ENCODE peak calls at places on chromosomes 13 and 19, in six cellular contexts. X is GM23338, V is skeletal muscle cell, Q is NCI-H1092, K is anterior cingulate cortex, R is DMS53. A is an unnamed sample.

GRCh38 chr19:2179095-2179494 is 15.4 kb downstream of the DOT1L start:
- DNase-seq in X (no peak), V (no peak), Q (no peak), K (no peak), R (no peak), A (no peak)

GRCh38 chr13:96141032-96141431 is 51.1 kb downstream of the HS6ST3 start:
- DNase-seq in X (peak; percentile 66), V (peak; percentile 12), Q (no peak), K (no peak), R (peak; percentile 2), A (no peak)

GRCh38 chr13:39634956-39635355 is 20.5 kb upstream of the COG6 start:
- DNase-seq in X (no peak), V (no peak), Q (no peak), K (no peak), R (no peak), A (no peak)

GRCh38 chr19:2385053-2385721 is 25.1 kb downstream of the TMPRSS9 start:
- DNase-seq in X (peak; percentile 91), V (peak; percentile 55), Q (peak; percentile 36), K (no peak), R (peak; percentile 96), A (no peak)

GRCh38 chr19:55354698-55355212 is at the start of gene COX6B2:
- DNase-seq in X (peak; percentile 63), V (no peak), Q (no peak), K (no peak), R (no peak), A (no peak)

GRCh38 chr19:35995655-35995993 is 636 bp downstream of the SDHAF1 start:
- DNase-seq in X (peak; percentile 85), V (no peak), Q (no peak), K (no peak), R (peak; percentile 76), A (peak; percentile 20)

GRCh38 chr13:66014757-66015156 is 1215.4 kb downstream of the PCDH9 start:
- DNase-seq in X (no peak), V (no peak), Q (no peak), K (no peak), R (no peak), A (no peak)

GRCh38 chr19:49997709-49998108 is 27.5 kb downstream of the VRK3 start:
- DNase-seq in X (peak; percentile 85), V (no peak), Q (no peak), K (no peak), R (peak; percentile 64), A (peak; percentile 20)

GRCh38 chr19:55254625-55254977 is 4.2 kb downstream of the PPP6R1 start:
- DNase-seq in X (no peak), V (no peak), Q (no peak), K (no peak), R (peak; percentile 58), A (no peak)

GRCh38 chr13:85009447-85009846 is 789.8 kb downstream of the SLITRK6 start:
- DNase-seq in X (no peak), V (no peak), Q (no peak), K (no peak), R (no peak), A (no peak)